ENCODE peak calls at places on chromosome 1, in nine cellular contexts. S is activated effector memory CD4-positive, alpha-beta T cell treated with anti-CD3 and anti-CD28 coated beads, Interleukin-2, amount 50 U/mL, for 16 hours; O is WERI-Rb-1; R is AG09319; A is cardiac septum; X is HuH-7; B is brain microvascular endothelial cell; F is activated CD4-positive, alpha-beta T cell treated with anti-CD3 and anti-CD28 coated beads, Interleukin-2, amount 10 ng/mL, durations not matched to agents 7 days and 5 days; I is stimulated activated CD8-positive, alpha-beta memory T cell treated with anti-CD3 and anti-CD28 coated beads, Interleukin-7, amount 100 ng/mL, for 24 hours. M is an unnamed sample.

GRCh38 chr1:38094711-38095336 is 48.2 kb upstream of the POU3F1 start:
- DNase-seq in O (no peak), F (no peak), B (no peak), X (no peak), I (no peak), A (no peak), S (no peak), R (no peak), M (peak)

GRCh38 chr1:180267761-180268555 is 37.9 kb downstream of the LHX4 start:
- DNase-seq in O (no peak), R (no peak), B (no peak), X (no peak), I (no peak), A (no peak), S (no peak), F (no peak), M (peak)

GRCh38 chr1:78651247-78651646 is 1.6 kb downstream of the IFI44 start:
- DNase-seq in F (peak), A (no peak), B (peak), S (peak), I (no peak), R (no peak), O (no peak), X (no peak), M (peak)

GRCh38 chr1:155011437-155011907 is 8.9 kb downstream of the ZBTB7B start:
- DNase-seq in F (no peak), I (no peak), B (no peak), A (no peak), X (no peak), R (no peak), O (peak), S (no peak), M (peak)

GRCh38 chr1:203625623-203626189 is 926 bp upstream of the ATP2B4 start:
- DNase-seq in I (no peak), F (peak), X (peak), A (no peak), B (peak), O (peak), S (peak), R (no peak), M (no peak)

GRCh38 chr1:162062542-162063015 is 6.9 kb upstream of the NOS1AP start:
- DNase-seq in I (no peak), R (no peak), O (peak), A (no peak), X (no peak), S (no peak), F (no peak), B (peak), M (no peak)

GRCh38 chr1:100187912-100188311 is 9.9 kb upstream of the LRRC39 start:
- DNase-seq in O (no peak), I (no peak), A (no peak), F (no peak), B (no peak), R (peak), X (peak), S (no peak), M (no peak)

GRCh38 chr1:220046052-220046930 is at the start of gene EPRS1:
- DNase-seq in S (peak), F (peak), R (peak), B (peak), A (peak), X (peak), I (peak), O (peak), M (peak)

GRCh38 chr1:175922254-175922881 is 179.0 kb upstream of the TNR start:
- DNase-seq in I (no peak), X (no peak), F (no peak), O (no peak), B (no peak), S (no peak), A (no peak), R (no peak), M (no peak)

GRCh38 chr1:6694126-6694713 is 7.4 kb downstream of the DNAJC11 start:
- DNase-seq in R (no peak), S (no peak), O (no peak), X (no peak), A (no peak), F (no peak), B (no peak), I (no peak), M (no peak)

GRCh38 chr1:184025242-184025675 is 12.3 kb downstream of the COLGALT2 start:
- DNase-seq in F (no peak), B (peak), I (no peak), O (peak), R (peak), S (no peak), A (no peak), X (no peak), M (no peak)